ENCODE peak calls at places on chromosomes 12 and 14, in nine cellular contexts. One of them, this sample, is unnamed.

GRCh38 chr12:27615331-27615891 is 80.8 kb upstream of the REP15 start:
- DNase-seq in fibroblast of mammary gland: no peak
- DNase-seq in WTC11: no peak
- DNase-seq in pancreas: no peak
- DNase-seq in fibroblast of pulmonary artery: peak; percentile 41
- DNase-seq in Caco-2: peak; percentile 74
- DNase-seq in CD4-positive, alpha-beta T cell: no peak
- DNase-seq in lung: no peak
- DNase-seq in MCF 10A: no peak
- DNase-seq in this sample: no peak

GRCh38 chr14:51369814-51370213 is 129.8 kb downstream of the TMX1 start:
- DNase-seq in pancreas: no peak
- DNase-seq in CD4-positive, alpha-beta T cell: no peak
- DNase-seq in fibroblast of mammary gland: peak; percentile 30
- DNase-seq in Caco-2: no peak
- DNase-seq in MCF 10A: peak; percentile 55
- DNase-seq in WTC11: peak; percentile 41
- DNase-seq in fibroblast of pulmonary artery: no peak
- DNase-seq in lung: no peak
- DNase-seq in this sample: peak; percentile 43

GRCh38 chr12:6211421-6211869 is 11.2 kb downstream of the CD9 start:
- DNase-seq in Caco-2: no peak
- DNase-seq in WTC11: no peak
- DNase-seq in lung: no peak
- DNase-seq in fibroblast of pulmonary artery: no peak
- DNase-seq in pancreas: no peak
- DNase-seq in CD4-positive, alpha-beta T cell: no peak
- DNase-seq in MCF 10A: no peak
- DNase-seq in fibroblast of mammary gland: peak; percentile 88
- DNase-seq in this sample: no peak

GRCh38 chr14:64637735-64638473 is 66.3 kb upstream of the PLEKHG3 start:
- DNase-seq in MCF 10A: no peak
- DNase-seq in WTC11: no peak
- DNase-seq in fibroblast of pulmonary artery: no peak
- DNase-seq in Caco-2: no peak
- DNase-seq in pancreas: no peak
- DNase-seq in lung: no peak
- DNase-seq in CD4-positive, alpha-beta T cell: no peak
- DNase-seq in fibroblast of mammary gland: peak; percentile 12
- DNase-seq in this sample: no peak

GRCh38 chr12:52242442-52243263 is 9.6 kb downstream of the KRT7 start:
- DNase-seq in fibroblast of mammary gland: no peak
- DNase-seq in WTC11: no peak
- DNase-seq in lung: no peak
- DNase-seq in Caco-2: no peak
- DNase-seq in pancreas: no peak
- DNase-seq in CD4-positive, alpha-beta T cell: no peak
- DNase-seq in fibroblast of pulmonary artery: no peak
- DNase-seq in MCF 10A: no peak
- DNase-seq in this sample: no peak

GRCh38 chr12:68264175-68264863 is 10.9 kb upstream of the IL22 start:
- DNase-seq in pancreas: no peak
- DNase-seq in fibroblast of pulmonary artery: no peak
- DNase-seq in fibroblast of mammary gland: peak; percentile 45
- DNase-seq in CD4-positive, alpha-beta T cell: no peak
- DNase-seq in WTC11: no peak
- DNase-seq in MCF 10A: peak; percentile 43
- DNase-seq in Caco-2: no peak
- DNase-seq in lung: no peak
- DNase-seq in this sample: no peak

GRCh38 chr14:101105045-101105444 is 201.5 kb upstream of the RTL1 start:
- DNase-seq in Caco-2: no peak
- DNase-seq in fibroblast of pulmonary artery: no peak
- DNase-seq in MCF 10A: no peak
- DNase-seq in CD4-positive, alpha-beta T cell: no peak
- DNase-seq in pancreas: no peak
- DNase-seq in lung: peak; percentile 16
- DNase-seq in fibroblast of mammary gland: no peak
- DNase-seq in WTC11: no peak
- DNase-seq in this sample: no peak

GRCh38 chr14:84483072-84483410 is 1046.9 kb upstream of the FLRT2 start:
- DNase-seq in fibroblast of pulmonary artery: no peak
- DNase-seq in CD4-positive, alpha-beta T cell: no peak
- DNase-seq in lung: no peak
- DNase-seq in Caco-2: no peak
- DNase-seq in MCF 10A: no peak
- DNase-seq in WTC11: no peak
- DNase-seq in fibroblast of mammary gland: no peak
- DNase-seq in pancreas: no peak
- DNase-seq in this sample: no peak

GRCh38 chr12:70609739-70610491 is 27.3 kb downstream of the PTPRB start:
- DNase-seq in pancreas: no peak
- DNase-seq in Caco-2: peak; percentile 39
- DNase-seq in lung: peak; percentile 43
- DNase-seq in fibroblast of pulmonary artery: peak; percentile 38
- DNase-seq in CD4-positive, alpha-beta T cell: no peak
- DNase-seq in MCF 10A: peak; percentile 35
- DNase-seq in fibroblast of mammary gland: peak; percentile 11
- DNase-seq in WTC11: peak; percentile 46
- DNase-seq in this sample: peak; percentile 62

GRCh38 chr14:72666610-72667009 is 227.3 kb downstream of the DPF3 start:
- DNase-seq in pancreas: no peak
- DNase-seq in MCF 10A: peak; percentile 55
- DNase-seq in CD4-positive, alpha-beta T cell: no peak
- DNase-seq in Caco-2: no peak
- DNase-seq in WTC11: no peak
- DNase-seq in fibroblast of pulmonary artery: peak; percentile 68
- DNase-seq in lung: no peak
- DNase-seq in fibroblast of mammary gland: peak; percentile 72
- DNase-seq in this sample: no peak

GRCh38 chr14:61934385-61934784 is 172.2 kb downstream of the SNAPC1 start:
- DNase-seq in fibroblast of pulmonary artery: peak; percentile 57
- DNase-seq in lung: no peak
- DNase-seq in CD4-positive, alpha-beta T cell: no peak
- DNase-seq in WTC11: no peak
- DNase-seq in MCF 10A: peak; percentile 88
- DNase-seq in pancreas: no peak
- DNase-seq in Caco-2: no peak
- DNase-seq in fibroblast of mammary gland: peak; percentile 86
- DNase-seq in this sample: no peak

GRCh38 chr14:101893759-101894158 is 70.6 kb upstream of the DYNC1H1 start:
- DNase-seq in lung: no peak
- DNase-seq in fibroblast of mammary gland: no peak
- DNase-seq in MCF 10A: no peak
- DNase-seq in Caco-2: no peak
- DNase-seq in WTC11: no peak
- DNase-seq in fibroblast of pulmonary artery: no peak
- DNase-seq in pancreas: no peak
- DNase-seq in CD4-positive, alpha-beta T cell: no peak
- DNase-seq in this sample: no peak

GRCh38 chr14:102731101-102731870 is 46.0 kb upstream of the TRAF3 start:
- DNase-seq in CD4-positive, alpha-beta T cell: no peak
- DNase-seq in fibroblast of mammary gland: no peak
- DNase-seq in Caco-2: no peak
- DNase-seq in MCF 10A: no peak
- DNase-seq in pancreas: no peak
- DNase-seq in WTC11: no peak
- DNase-seq in fibroblast of pulmonary artery: no peak
- DNase-seq in lung: no peak
- DNase-seq in this sample: no peak

GRCh38 chr12:62843714-62844113 is 91.2 kb downstream of the PPM1H start:
- DNase-seq in lung: no peak
- DNase-seq in fibroblast of pulmonary artery: no peak
- DNase-seq in CD4-positive, alpha-beta T cell: no peak
- DNase-seq in MCF 10A: no peak
- DNase-seq in fibroblast of mammary gland: no peak
- DNase-seq in Caco-2: no peak
- DNase-seq in WTC11: no peak
- DNase-seq in pancreas: no peak
- DNase-seq in this sample: no peak

GRCh38 chr12:45435945-45436710 is 220.2 kb downstream of the ANO6 start:
- DNase-seq in Caco-2: no peak
- DNase-seq in lung: no peak
- DNase-seq in WTC11: no peak
- DNase-seq in fibroblast of pulmonary artery: no peak
- DNase-seq in MCF 10A: no peak
- DNase-seq in pancreas: no peak
- DNase-seq in fibroblast of mammary gland: no peak
- DNase-seq in CD4-positive, alpha-beta T cell: no peak
- DNase-seq in this sample: no peak

GRCh38 chr12:27554421-27555186 is 30.6 kb downstream of the PPFIBP1 start:
- DNase-seq in fibroblast of pulmonary artery: peak; percentile 83
- DNase-seq in lung: peak; percentile 51
- DNase-seq in MCF 10A: peak; percentile 39
- DNase-seq in pancreas: no peak
- DNase-seq in Caco-2: no peak
- DNase-seq in CD4-positive, alpha-beta T cell: no peak
- DNase-seq in fibroblast of mammary gland: peak; percentile 89
- DNase-seq in WTC11: no peak
- DNase-seq in this sample: no peak

DNA sequence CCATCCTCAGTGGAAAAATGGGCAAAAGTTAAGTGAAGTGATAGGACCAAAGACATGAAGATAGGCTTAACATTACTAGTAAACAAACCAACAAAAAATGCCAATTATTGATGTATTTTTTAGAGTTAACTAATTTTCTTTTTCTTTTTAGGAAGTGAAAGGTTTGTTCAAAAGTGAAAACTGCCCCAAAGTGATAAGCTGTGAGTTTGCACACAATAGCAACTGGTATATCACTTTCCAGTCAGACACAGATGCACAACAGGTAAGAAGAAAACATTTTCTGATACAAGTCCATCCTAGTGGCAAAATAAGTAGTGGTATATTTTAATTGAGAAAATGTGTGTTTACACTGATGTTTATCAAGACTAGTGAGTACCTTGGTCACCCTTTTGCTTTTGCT is 39.6 kb downstream of the LARP4 start:
- DNase-seq in MCF 10A: no peak
- DNase-seq in Caco-2: no peak
- DNase-seq in CD4-positive, alpha-beta T cell: no peak
- DNase-seq in fibroblast of pulmonary artery: no peak
- DNase-seq in fibroblast of mammary gland: no peak
- DNase-seq in WTC11: no peak
- DNase-seq in pancreas: no peak
- DNase-seq in lung: no peak
- DNase-seq in this sample: no peak
- TF ChIP-seq CTCF in MCF 10A: no peak
- TF ChIP-seq CTCF in Caco-2: no peak
- TF ChIP-seq CTCF in CD4-positive, alpha-beta T cell: no peak
- TF ChIP-seq CTCF in fibroblast of pulmonary artery: no peak
- TF ChIP-seq CTCF in fibroblast of mammary gland: no peak
- TF ChIP-seq CTCF in WTC11: no peak
- TF ChIP-seq CTCF in pancreas: no peak
- TF ChIP-seq CTCF in lung: no peak
- TF ChIP-seq CTCF in this sample: no peak

GRCh38 chr12:11624126-11624525 is 25.3 kb upstream of the ETV6 start:
- DNase-seq in pancreas: no peak
- DNase-seq in WTC11: no peak
- DNase-seq in fibroblast of pulmonary artery: no peak
- DNase-seq in CD4-positive, alpha-beta T cell: no peak
- DNase-seq in lung: no peak
- DNase-seq in MCF 10A: no peak
- DNase-seq in fibroblast of mammary gland: no peak
- DNase-seq in Caco-2: no peak
- DNase-seq in this sample: no peak

GRCh38 chr12:11623382-11623781 is 26.1 kb upstream of the ETV6 start:
- DNase-seq in lung: no peak
- DNase-seq in Caco-2: no peak
- DNase-seq in CD4-positive, alpha-beta T cell: no peak
- DNase-seq in MCF 10A: no peak
- DNase-seq in fibroblast of mammary gland: no peak
- DNase-seq in WTC11: no peak
- DNase-seq in fibroblast of pulmonary artery: peak; percentile 14
- DNase-seq in pancreas: no peak
- DNase-seq in this sample: no peak

GRCh38 chr12:11622774-11623375 is 26.6 kb upstream of the ETV6 start:
- DNase-seq in fibroblast of pulmonary artery: no peak
- DNase-seq in fibroblast of mammary gland: no peak
- DNase-seq in MCF 10A: no peak
- DNase-seq in WTC11: no peak
- DNase-seq in pancreas: no peak
- DNase-seq in lung: no peak
- DNase-seq in CD4-positive, alpha-beta T cell: no peak
- DNase-seq in Caco-2: no peak
- DNase-seq in this sample: no peak

GRCh38 chr12:11621797-11622423 is 27.6 kb upstream of the ETV6 start:
- DNase-seq in WTC11: no peak
- DNase-seq in pancreas: no peak
- DNase-seq in CD4-positive, alpha-beta T cell: peak; percentile 10
- DNase-seq in fibroblast of mammary gland: peak; percentile 21
- DNase-seq in Caco-2: peak; percentile 45
- DNase-seq in fibroblast of pulmonary artery: peak; percentile 39
- DNase-seq in lung: no peak
- DNase-seq in MCF 10A: peak; percentile 6
- DNase-seq in this sample: no peak
- TF ChIP-seq CTCF in WTC11: no peak
- TF ChIP-seq CTCF in pancreas: no peak
- TF ChIP-seq CTCF in CD4-positive, alpha-beta T cell: peak; percentile 37
- TF ChIP-seq CTCF in fibroblast of mammary gland: peak; percentile 19
- TF ChIP-seq CTCF in Caco-2: peak; percentile 35
- TF ChIP-seq CTCF in fibroblast of pulmonary artery: peak; percentile 11
- TF ChIP-seq CTCF in lung: no peak
- TF ChIP-seq CTCF in MCF 10A: no peak
- TF ChIP-seq CTCF in this sample: no peak

GRCh38 chr12:7667025-7667575 is 1.4 kb upstream of the APOBEC1 start:
- DNase-seq in pancreas: no peak
- DNase-seq in Caco-2: no peak
- DNase-seq in lung: no peak
- DNase-seq in WTC11: no peak
- DNase-seq in fibroblast of pulmonary artery: no peak
- DNase-seq in CD4-positive, alpha-beta T cell: no peak
- DNase-seq in fibroblast of mammary gland: peak; percentile 44
- DNase-seq in MCF 10A: peak; percentile 34
- DNase-seq in this sample: no peak
- TF ChIP-seq CTCF in pancreas: no peak
- TF ChIP-seq CTCF in Caco-2: peak; percentile 48
- TF ChIP-seq CTCF in lung: no peak
- TF ChIP-seq CTCF in WTC11: peak; percentile 21
- TF ChIP-seq CTCF in fibroblast of pulmonary artery: no peak
- TF ChIP-seq CTCF in CD4-positive, alpha-beta T cell: no peak
- TF ChIP-seq CTCF in fibroblast of mammary gland: peak; percentile 50
- TF ChIP-seq CTCF in MCF 10A: no peak
- TF ChIP-seq CTCF in this sample: no peak

GRCh38 chr14:98350213-98350612 is 921.8 kb downstream of the BCL11B start:
- DNase-seq in WTC11: no peak
- DNase-seq in fibroblast of pulmonary artery: no peak
- DNase-seq in pancreas: no peak
- DNase-seq in lung: no peak
- DNase-seq in Caco-2: no peak
- DNase-seq in fibroblast of mammary gland: no peak
- DNase-seq in MCF 10A: no peak
- DNase-seq in CD4-positive, alpha-beta T cell: no peak
- DNase-seq in this sample: no peak

GRCh38 chr14:98345186-98345585 is 926.8 kb downstream of the BCL11B start:
- DNase-seq in fibroblast of pulmonary artery: no peak
- DNase-seq in lung: no peak
- DNase-seq in fibroblast of mammary gland: no peak
- DNase-seq in MCF 10A: no peak
- DNase-seq in Caco-2: no peak
- DNase-seq in CD4-positive, alpha-beta T cell: no peak
- DNase-seq in pancreas: no peak
- DNase-seq in WTC11: no peak
- DNase-seq in this sample: peak; percentile 3

GRCh38 chr14:98347686-98348085 is 924.3 kb downstream of the BCL11B start:
- DNase-seq in pancreas: no peak
- DNase-seq in CD4-positive, alpha-beta T cell: no peak
- DNase-seq in lung: no peak
- DNase-seq in MCF 10A: no peak
- DNase-seq in Caco-2: no peak
- DNase-seq in WTC11: no peak
- DNase-seq in fibroblast of mammary gland: no peak
- DNase-seq in fibroblast of pulmonary artery: no peak
- DNase-seq in this sample: no peak

GRCh38 chr14:98348505-98348904 is 923.5 kb downstream of the BCL11B start:
- DNase-seq in Caco-2: no peak
- DNase-seq in MCF 10A: no peak
- DNase-seq in pancreas: no peak
- DNase-seq in fibroblast of mammary gland: no peak
- DNase-seq in fibroblast of pulmonary artery: no peak
- DNase-seq in WTC11: no peak
- DNase-seq in lung: no peak
- DNase-seq in CD4-positive, alpha-beta T cell: no peak
- DNase-seq in this sample: no peak
- TF ChIP-seq CTCF in Caco-2: no peak
- TF ChIP-seq CTCF in MCF 10A: no peak
- TF ChIP-seq CTCF in pancreas: no peak
- TF ChIP-seq CTCF in fibroblast of mammary gland: no peak
- TF ChIP-seq CTCF in fibroblast of pulmonary artery: no peak
- TF ChIP-seq CTCF in WTC11: no peak
- TF ChIP-seq CTCF in lung: no peak
- TF ChIP-seq CTCF in CD4-positive, alpha-beta T cell: no peak
- TF ChIP-seq CTCF in this sample: no peak

This sample was measured in Calu3.